ENCODE peak calls at places on chromosomes 12 and 14, in eight cellular contexts. K is activated CD4-positive, CD25-positive, alpha-beta regulatory T cell; I is posterior cingulate gyrus; C is activated T-helper 1 cell treated with Interleukin-2 at 50 U/mL for 16 hours; H is COR-L47; Y is cardiac muscle cell; N is activated T-cell treated with anti-CD3 and anti-CD28 coated beads, Interleukin-2, amount 50 U/mL, for 72 hours; X is lung. V is an unnamed sample.
A peak's percentile ranks its signal among the peaks of the same experiment; 100 is the strongest.

GRCh38 chr12:127428420-127428819 is 838.5 kb upstream of the TMEM132C start:
- DNase-seq in I (no peak), H (no peak), K (no peak), C (no peak), N (no peak), Y (no peak), X (no peak), V (no peak)

GRCh38 chr14:88325883-88326282 is 2.8 kb upstream of the KCNK10 start:
- DNase-seq in I (no peak), C (no peak), X (no peak), N (no peak), Y (no peak), H (no peak), K (no peak), V (no peak)

GRCh38 chr14:53151867-53152626 is 1.1 kb downstream of the DDHD1 start:
- DNase-seq in N (peak; percentile 79), Y (peak; percentile 48), X (peak; percentile 48), C (peak; percentile 54), K (peak; percentile 57), I (peak; percentile 17), H (peak; percentile 53), V (peak; percentile 54)

GRCh38 chr12:104137175-104137901 is 672 bp downstream of the NFYB start:
- DNase-seq in N (peak; percentile 56), I (peak; percentile 21), Y (peak; percentile 48), C (peak; percentile 20), K (peak; percentile 24), X (peak; percentile 34), H (peak; percentile 16), V (peak; percentile 51)

GRCh38 chr12:45726594-45727300 is 2.8 kb upstream of the ARID2 start:
- DNase-seq in X (peak; percentile 53), H (peak; percentile 46), N (peak; percentile 55), C (no peak), Y (peak; percentile 53), K (no peak), I (peak; percentile 47), V (peak; percentile 51)

GRCh38 chr14:46368275-46368674 is 283.3 kb downstream of the RPL10L start:
- DNase-seq in H (no peak), N (no peak), K (no peak), I (peak; percentile 15), Y (no peak), X (no peak), C (no peak), V (no peak)

GRCh38 chr12:41510470-41510869 is 322.4 kb downstream of the PDZRN4 start:
- DNase-seq in K (no peak), X (no peak), N (no peak), I (no peak), H (no peak), C (no peak), Y (no peak), V (no peak)

GRCh38 chr14:60311417-60311816 is 62.4 kb downstream of the PPM1A start:
- DNase-seq in C (no peak), K (no peak), I (no peak), X (no peak), H (no peak), N (no peak), Y (peak; percentile 66), V (peak; percentile 32)

GRCh38 chr14:32258574-32258973 is 55.5 kb upstream of the RNU6-8 start:
- DNase-seq in H (no peak), X (no peak), Y (peak; percentile 12), K (no peak), I (no peak), C (no peak), N (no peak), V (no peak)

GRCh38 chr12:131209082-131210070 is 255.7 kb downstream of the ADGRD1 start:
- DNase-seq in H (no peak), N (no peak), Y (no peak), X (no peak), C (no peak), K (no peak), I (peak; percentile 45), V (no peak)

GRCh38 chr12:24533953-24534352 is 414.9 kb downstream of the BCAT1 start:
- DNase-seq in K (no peak), H (no peak), Y (no peak), C (no peak), N (no peak), I (no peak), X (no peak), V (no peak)

GRCh38 chr12:88944403-88944802 is 364.1 kb upstream of the KITLG start:
- DNase-seq in N (no peak), C (no peak), Y (peak; percentile 53), K (no peak), X (no peak), H (peak; percentile 13), I (no peak), V (peak; percentile 48)

GRCh38 chr12:97685360-97685759 is 222.8 kb downstream of the RMST start:
- DNase-seq in K (no peak), C (no peak), I (no peak), H (no peak), Y (no peak), N (no peak), X (no peak), V (no peak)

GRCh38 chr14:105028251-105028927 is 7.5 kb upstream of the CDCA4 start:
- DNase-seq in H (no peak), I (no peak), C (no peak), N (no peak), Y (no peak), K (no peak), X (no peak), V (no peak)

GRCh38 chr12:106790020-106790419 is 15.5 kb downstream of the RIC8B start:
- DNase-seq in I (no peak), X (no peak), Y (no peak), C (no peak), K (no peak), H (peak; percentile 68), N (no peak), V (no peak)

GRCh38 chr14:99677231-99677891 is 6.7 kb upstream of the CYP46A1 start:
- DNase-seq in H (no peak), I (no peak), X (peak; percentile 74), N (no peak), C (no peak), K (no peak), Y (peak; percentile 73), V (peak; percentile 48)

GRCh38 chr12:49947593-49948226 is 2.8 kb upstream of the AQP2 start:
- DNase-seq in N (no peak), H (no peak), K (no peak), Y (no peak), C (no peak), I (no peak), X (no peak), V (no peak)

GRCh38 chr12:96403870-96404269 is 3.6 kb upstream of the CDK17 start:
- DNase-seq in C (no peak), I (no peak), Y (no peak), X (no peak), H (no peak), K (no peak), N (no peak), V (no peak)

GRCh38 chr14:73208390-73208789 is 28.9 kb upstream of the PAPLN start:
- DNase-seq in C (no peak), Y (no peak), H (no peak), X (no peak), K (no peak), N (no peak), I (no peak), V (no peak)

GRCh38 chr12:33357181-33357580 is 82.4 kb downstream of the SYT10 start:
- DNase-seq in K (no peak), N (no peak), I (no peak), Y (no peak), X (no peak), H (no peak), C (no peak), V (no peak)

GRCh38 chr12:4540633-4541032 is 1.9 kb downstream of the RAD51AP1 start:
- DNase-seq in I (no peak), Y (no peak), K (no peak), N (no peak), C (no peak), H (no peak), X (no peak), V (no peak)

GRCh38 chr12:113577464-113578121 is 105.9 kb upstream of the LHX5 start:
- DNase-seq in H (no peak), C (no peak), N (no peak), K (no peak), X (no peak), I (no peak), Y (no peak), V (no peak)

GRCh38 chr12:6250343-6250742 is 50.1 kb downstream of the CD9 start:
- DNase-seq in N (no peak), K (no peak), X (no peak), C (no peak), Y (peak; percentile 52), I (no peak), H (no peak), V (peak; percentile 46)

GRCh38 chr12:56206373-56207166 is 15.2 kb downstream of the RNF41 start:
- DNase-seq in C (peak; percentile 16), H (no peak), K (no peak), N (peak; percentile 32), X (peak; percentile 35), I (no peak), Y (peak; percentile 64), V (peak; percentile 76)

GRCh38 chr12:120012067-120012621 is 23.1 kb downstream of the BICDL1 start:
- DNase-seq in I (no peak), K (peak; percentile 37), C (peak; percentile 48), X (no peak), Y (peak; percentile 7), N (peak; percentile 86), H (peak; percentile 32), V (peak; percentile 21)

GRCh38 chr14:25132734-25133422 is 82.9 kb upstream of the STXBP6 start:
- DNase-seq in N (peak; percentile 56), K (no peak), I (peak; percentile 31), X (peak; percentile 50), Y (peak; percentile 81), H (peak; percentile 73), C (peak; percentile 8), V (peak; percentile 81)

GRCh38 chr12:108145011-108145410 is 15.9 kb downstream of the WSCD2 start:
- DNase-seq in H (no peak), C (no peak), N (no peak), I (no peak), X (no peak), K (no peak), Y (no peak), V (no peak)

GRCh38 chr14:63192085-63192484 is 12.2 kb upstream of the RHOJ start:
- DNase-seq in N (no peak), I (no peak), X (no peak), H (no peak), Y (peak; percentile 55), K (no peak), C (no peak), V (peak; percentile 68)

GRCh38 chr14:64983439-64984310 is 3.0 kb upstream of the FNTB start:
- DNase-seq in X (no peak), I (no peak), N (peak; percentile 31), C (no peak), Y (peak; percentile 77), H (peak; percentile 33), K (no peak), V (peak; percentile 77)

GRCh38 chr14:71250791-71251190 is 343.5 kb downstream of the PCNX1 start:
- DNase-seq in X (no peak), K (no peak), I (no peak), Y (peak; percentile 66), H (no peak), C (no peak), N (no peak), V (peak; percentile 65)

GRCh38 chr12:122868471-122869177 is 27.3 kb downstream of the VPS37B start:
- DNase-seq in I (no peak), Y (no peak), K (no peak), C (no peak), X (no peak), N (no peak), H (no peak), V (no peak)

GRCh38 chr12:14937014-14937413 is 1.3 kb downstream of the ERP27 start:
- DNase-seq in K (no peak), X (no peak), Y (peak; percentile 42), C (no peak), H (no peak), N (no peak), I (no peak), V (peak; percentile 34)

GRCh38 chr14:50560929-50561280 is 960 bp downstream of the ATL1 start:
- DNase-seq in I (peak; percentile 82), N (peak; percentile 61), H (peak; percentile 73), C (peak; percentile 11), Y (peak; percentile 70), X (peak; percentile 82), K (no peak), V (peak; percentile 58)

GRCh38 chr12:96501139-96501741 is 11.9 kb downstream of the CFAP54 start:
- DNase-seq in Y (peak; percentile 84), N (peak; percentile 48), C (peak; percentile 27), K (no peak), H (peak; percentile 20), X (peak; percentile 31), I (no peak), V (peak; percentile 88)